ENCODE peak calls at places on chromosome 19, in seven cellular contexts. H is cardiac muscle cell, L is HFF-Myc, D is choroid plexus epithelial cell, M is IMR-90, W is heart left ventricle, Q is astrocyte of the spinal cord. X is an unnamed sample.

GRCh38 chr19:23436944-23437343 is 41.7 kb upstream of the ZNF91 start:
- DNase-seq in H (no peak), L (no peak), D (no peak), M (no peak), W (no peak), Q (no peak), X (no peak)

GRCh38 chr19:12647490-12648071 is 19.0 kb downstream of the MAN2B1 start:
- DNase-seq in H (peak; percentile 40), L (no peak), D (peak; percentile 51), M (no peak), W (no peak), Q (no peak), X (no peak)

GRCh38 chr19:4115050-4115817 is 8.7 kb downstream of the MAP2K2 start:
- DNase-seq in H (no peak), L (no peak), D (no peak), M (no peak), W (peak; percentile 53), Q (no peak), X (no peak)

GRCh38 chr19:1213391-1214286 is 8.1 kb downstream of the STK11 start:
- DNase-seq in H (peak; percentile 71), L (peak; percentile 79), D (peak; percentile 71), M (peak; percentile 58), W (peak; percentile 72), Q (peak; percentile 54), X (no peak)

GRCh38 chr19:18599485-18599884 is 7.1 kb downstream of the CRLF1 start:
- DNase-seq in H (no peak), L (no peak), D (no peak), M (no peak), W (no peak), Q (no peak), X (no peak)

GRCh38 chr19:12788682-12789097 is 2.6 kb upstream of the JUNB start:
- DNase-seq in H (peak; percentile 78), L (no peak), D (peak; percentile 79), M (peak; percentile 75), W (peak; percentile 91), Q (peak; percentile 66), X (no peak)

GRCh38 chr19:13428352-13428751 is 77.9 kb downstream of the CACNA1A start:
- DNase-seq in H (peak; percentile 58), L (peak; percentile 3), D (peak; percentile 23), M (peak; percentile 17), W (no peak), Q (no peak), X (no peak)

GRCh38 chr19:42111811-42112210 is 20.4 kb downstream of the POU2F2 start:
- DNase-seq in H (no peak), L (no peak), D (peak; percentile 47), M (peak; percentile 52), W (no peak), Q (peak; percentile 45), X (no peak)

GRCh38 chr19:4206818-4207484 is 22.4 kb upstream of the EBI3 start:
- DNase-seq in H (peak; percentile 30), L (no peak), D (peak; percentile 71), M (peak; percentile 54), W (no peak), Q (peak; percentile 37), X (no peak)

GRCh38 chr19:11580665-11581418 is 3.4 kb upstream of the ACP5 start:
- DNase-seq in H (peak; percentile 21), L (no peak), D (peak; percentile 38), M (peak; percentile 8), W (no peak), Q (no peak), X (no peak)

GRCh38 chr19:45884682-45885555 is 1.0 kb downstream of the IRF2BP1 start:
- DNase-seq in H (no peak), L (no peak), D (no peak), M (no peak), W (no peak), Q (no peak), X (no peak)

GRCh38 chr19:35913589-35913988 is 5.5 kb upstream of the TYROBP start:
- DNase-seq in H (no peak), L (no peak), D (no peak), M (peak; percentile 80), W (no peak), Q (no peak), X (no peak)

GRCh38 chr19:1227313-1227626 is 10.5 kb downstream of the CBARP start:
- DNase-seq in H (no peak), L (no peak), D (no peak), M (no peak), W (no peak), Q (no peak), X (no peak)

GRCh38 chr19:38702278-38702677 is 42.0 kb downstream of the CAPN12 start:
- DNase-seq in H (no peak), L (no peak), D (no peak), M (no peak), W (no peak), Q (no peak), X (no peak)

GRCh38 chr19:46913852-46914430 is 53.1 kb downstream of the ARHGAP35 start:
- DNase-seq in H (no peak), L (no peak), D (peak; percentile 47), M (peak; percentile 49), W (no peak), Q (peak; percentile 71), X (no peak)

DNA sequence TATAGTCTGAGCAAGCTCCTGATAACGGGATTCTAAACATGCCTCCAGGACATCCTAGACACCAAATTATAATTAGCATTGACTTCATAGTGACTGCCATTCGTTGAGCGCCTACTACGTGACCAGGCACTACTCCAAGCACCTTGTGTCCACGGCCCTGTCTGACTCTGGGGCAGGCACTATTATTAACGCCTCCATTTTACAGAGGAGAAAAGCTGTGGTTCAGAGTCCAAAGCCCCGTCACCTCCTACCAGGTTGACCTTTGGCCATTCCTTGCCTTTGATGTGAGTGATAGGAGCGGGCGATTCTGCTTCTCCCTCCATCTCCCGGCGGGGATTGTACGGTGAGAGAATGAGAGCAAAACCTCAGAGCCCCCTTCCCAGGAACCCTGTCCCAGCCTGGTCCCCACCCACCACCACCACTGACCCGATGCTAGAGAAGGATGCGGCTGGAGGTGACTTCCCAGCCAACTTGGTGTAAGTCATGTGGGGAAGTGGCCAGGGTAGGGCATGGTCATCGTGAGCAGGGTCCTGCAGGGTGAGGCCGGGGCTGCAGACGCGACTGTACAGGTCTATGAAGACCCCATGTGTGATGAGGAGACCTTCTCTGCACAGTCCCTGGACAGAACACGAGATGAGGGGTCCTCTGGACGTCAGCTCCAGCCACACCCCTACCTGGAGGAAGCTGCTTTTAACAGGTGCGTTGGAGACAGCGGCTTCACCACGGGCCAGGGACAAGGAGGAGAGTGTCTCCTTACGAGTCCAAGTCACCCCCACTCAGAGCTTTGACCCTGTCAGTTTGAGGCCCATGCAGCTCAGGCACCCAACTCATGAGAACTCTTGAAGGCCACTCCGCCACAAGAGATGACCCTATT is at the start of gene IGSF23:
- DNase-seq in H (no peak), L (no peak), D (no peak), M (no peak), W (no peak), Q (no peak), X (no peak)
- H3K4me3 ChIP-seq in H (no peak within 1 kb of the TSS), L (no peak within 1 kb of the TSS), D (no peak within 1 kb of the TSS), M (no peak within 1 kb of the TSS), W (no peak within 1 kb of the TSS), Q (no peak within 1 kb of the TSS), X (no peak within 1 kb of the TSS)

GRCh38 chr19:6340493-6341201 is 7.2 kb upstream of the ACER1 start:
- DNase-seq in H (no peak), L (no peak), D (no peak), M (no peak), W (no peak), Q (no peak), X (no peak)
- TF ChIP-seq CTCF in H (no peak), L (no peak), D (no peak), M (no peak), W (no peak), Q (no peak), X (no peak)

GRCh38 chr19:30133803-30134202 is 191.8 kb downstream of the URI1 start:
- DNase-seq in H (no peak), L (no peak), D (no peak), M (no peak), W (no peak), Q (no peak), X (no peak)

GRCh38 chr19:30135358-30135757 is 193.3 kb downstream of the URI1 start:
- DNase-seq in H (no peak), L (no peak), D (no peak), M (no peak), W (no peak), Q (no peak), X (no peak)

GRCh38 chr19:30132312-30133075 is 190.5 kb downstream of the URI1 start:
- DNase-seq in H (no peak), L (no peak), D (no peak), M (no peak), W (no peak), Q (no peak), X (no peak)

GRCh38 chr19:30136591-30136990 is 194.6 kb downstream of the URI1 start:
- DNase-seq in H (no peak), L (no peak), D (no peak), M (no peak), W (no peak), Q (no peak), X (no peak)

DNA sequence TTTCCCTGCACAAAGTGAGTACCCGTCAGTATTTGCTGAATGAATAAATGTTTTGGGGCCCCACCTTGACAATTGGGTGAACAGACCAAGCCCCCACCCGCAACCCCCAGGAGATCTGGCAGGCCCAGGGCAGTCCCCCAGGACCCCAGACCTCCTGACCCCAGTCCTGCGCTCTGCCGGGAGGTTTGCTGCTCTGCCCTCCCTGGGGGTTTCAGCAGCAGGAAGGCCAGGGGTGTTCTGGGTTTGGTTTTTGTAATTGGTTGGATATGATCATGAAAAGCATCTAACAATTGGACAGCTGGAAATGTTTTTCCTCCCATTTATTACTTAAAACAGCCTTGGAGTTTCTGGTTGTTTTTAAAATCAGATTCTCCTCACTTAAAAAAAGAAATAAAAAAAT is 193.8 kb downstream of the URI1 start:
- DNase-seq in H (no peak), L (no peak), D (no peak), M (no peak), W (no peak), Q (no peak), X (no peak)
- H3K4me3 ChIP-seq in H (no peak overlapping the region), L (no peak overlapping the region), D (no peak overlapping the region), M (no peak overlapping the region), W (no peak overlapping the region), Q (no peak overlapping the region), X (no peak overlapping the region)

DNA sequence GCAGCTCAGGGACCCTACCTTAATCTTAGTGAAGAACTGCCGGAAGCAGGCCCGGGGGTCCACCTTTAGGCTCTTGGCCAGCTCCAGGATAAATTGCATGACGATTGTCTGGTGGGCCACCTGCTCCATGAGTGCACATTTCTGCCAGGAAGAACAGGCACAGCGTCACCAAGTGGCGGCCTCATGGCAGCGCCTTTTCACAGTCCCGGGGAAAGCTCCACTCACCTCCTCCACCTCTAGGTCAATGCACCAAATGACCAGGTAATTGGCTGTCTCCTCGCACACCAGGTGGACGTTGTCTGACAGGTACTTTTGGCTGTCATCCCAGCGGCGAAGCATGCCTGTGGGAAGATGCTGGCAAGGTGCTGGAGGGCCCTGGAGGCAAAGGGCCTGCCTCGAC is 8.3 kb downstream of the CDC37 start:
- DNase-seq in H (no peak), L (no peak), D (no peak), M (no peak), W (no peak), Q (no peak), X (no peak)
- TF ChIP-seq CTCF in H (no peak), L (no peak), D (no peak), M (no peak), W (no peak), Q (no peak), X (no peak)

X was measured in AG04449.